ENCODE peak calls at places on chromosomes 7 and 10, in nine cellular contexts. F, X, R, H, N, Y, P, U and T are unnamed samples.

GRCh38 chr10:118721005-118721876 is 33.5 kb downstream of the CACUL1 start:
- DNase-seq in P (peak), N (no peak), R (no peak), H (peak), F (peak), Y (peak), U (no peak), X (peak), T (no peak)

GRCh38 chr7:3430588-3430987 is 129.5 kb downstream of the SDK1 start:
- DNase-seq in F (no peak), P (no peak), N (no peak), H (no peak), X (no peak), R (no peak), Y (no peak), U (no peak), T (no peak)

GRCh38 chr7:67854236-67854635 is 857.6 kb downstream of the TYW1 start:
- DNase-seq in U (no peak), P (no peak), N (no peak), H (no peak), R (no peak), F (no peak), X (no peak), Y (no peak), T (no peak)

GRCh38 chr7:141074162-141074989 is 512 bp downstream of the TMEM178B start:
- DNase-seq in N (no peak), U (no peak), P (no peak), R (peak), H (no peak), X (no peak), Y (peak), F (no peak), T (no peak)

GRCh38 chr7:82263880-82264751 is 179.5 kb downstream of the CACNA2D1 start:
- DNase-seq in F (no peak), P (no peak), U (no peak), Y (no peak), H (no peak), N (no peak), R (no peak), X (no peak), T (no peak)

GRCh38 chr10:35765039-35765662 is 123.1 kb upstream of the FZD8 start:
- DNase-seq in Y (peak), U (no peak), R (peak), P (no peak), H (peak), N (peak), X (peak), F (peak), T (no peak)

GRCh38 chr7:71649812-71650211 is 517.9 kb downstream of the GALNT17 start:
- DNase-seq in N (no peak), P (no peak), F (no peak), U (no peak), Y (no peak), H (no peak), X (no peak), R (no peak), T (no peak)

GRCh38 chr10:123402656-123403055 is 248.5 kb downstream of the BUB3 start:
- DNase-seq in P (no peak), X (no peak), H (peak), Y (no peak), N (no peak), F (peak), U (no peak), R (no peak), T (no peak)

GRCh38 chr7:55074008-55074499 is 55.2 kb downstream of the EGFR start:
- DNase-seq in Y (peak), H (peak), F (no peak), U (peak), N (no peak), X (peak), R (no peak), P (no peak), T (peak)

GRCh38 chr7:4683884-4684565 is 1.9 kb downstream of the FOXK1 start:
- DNase-seq in P (peak), Y (peak), H (peak), F (peak), X (peak), N (peak), U (peak), R (peak), T (peak)

GRCh38 chr10:95275726-95276366 is 15.0 kb downstream of the PDLIM1 start:
- DNase-seq in R (no peak), H (no peak), Y (peak), F (no peak), P (no peak), X (no peak), N (no peak), U (no peak), T (no peak)

GRCh38 chr7:70098133-70098561 is 499.9 kb downstream of the AUTS2 start:
- DNase-seq in X (no peak), F (peak), U (no peak), Y (peak), H (no peak), P (no peak), N (no peak), R (no peak), T (no peak)

GRCh38 chr10:7258948-7259523 is 151.8 kb downstream of the SFMBT2 start:
- DNase-seq in H (peak), Y (no peak), X (no peak), P (no peak), F (peak), N (no peak), U (no peak), R (peak), T (no peak)

GRCh38 chr7:50283206-50283605 is 21.3 kb upstream of the IKZF1 start:
- DNase-seq in N (no peak), X (no peak), R (peak), F (peak), Y (peak), H (no peak), U (no peak), P (no peak), T (no peak)
- H3K4me3 ChIP-seq in N (no peak), X (no peak), R (no peak), F (no peak), Y (no peak), H (no peak), U (no peak), P (no peak), T (no peak)

DNA sequence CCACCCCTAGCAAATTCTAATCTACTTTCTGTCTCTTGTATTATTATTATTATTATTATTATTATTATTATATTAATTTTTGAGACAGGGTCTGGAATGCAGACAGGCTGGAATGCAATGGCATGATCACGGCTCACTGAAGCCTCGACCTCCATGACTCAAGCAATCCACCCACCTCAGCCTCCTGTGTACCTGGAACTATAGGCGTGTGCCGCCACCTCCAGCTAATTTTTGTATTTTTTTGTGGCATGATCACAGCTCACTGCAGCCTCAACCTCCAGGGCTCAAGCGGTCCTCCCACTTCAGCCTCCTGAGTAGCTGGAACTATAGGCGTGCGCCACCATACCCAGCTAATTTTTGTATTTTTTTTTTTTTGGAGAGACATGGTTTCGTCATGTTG is 2.6 kb upstream of the TMEM139 start:
- DNase-seq in X (no peak), R (no peak), Y (no peak), F (no peak), H (no peak), N (no peak), U (no peak), P (no peak), T (no peak)
- TF ChIP-seq POLR2A in X (no peak), R (no peak), Y (no peak), F (no peak), H (no peak), N (no peak), U (no peak), P (no peak), T (no peak)

GRCh38 chr7:22561895-22562593 is 62.1 kb upstream of the STEAP1B start:
- DNase-seq in F (no peak), N (no peak), H (no peak), U (no peak), X (no peak), R (no peak), P (no peak), Y (no peak), T (no peak)
- H3K4me3 ChIP-seq in F (no peak), N (no peak), H (no peak), U (no peak), X (no peak), R (peak), P (no peak), Y (no peak), T (peak)

DNA sequence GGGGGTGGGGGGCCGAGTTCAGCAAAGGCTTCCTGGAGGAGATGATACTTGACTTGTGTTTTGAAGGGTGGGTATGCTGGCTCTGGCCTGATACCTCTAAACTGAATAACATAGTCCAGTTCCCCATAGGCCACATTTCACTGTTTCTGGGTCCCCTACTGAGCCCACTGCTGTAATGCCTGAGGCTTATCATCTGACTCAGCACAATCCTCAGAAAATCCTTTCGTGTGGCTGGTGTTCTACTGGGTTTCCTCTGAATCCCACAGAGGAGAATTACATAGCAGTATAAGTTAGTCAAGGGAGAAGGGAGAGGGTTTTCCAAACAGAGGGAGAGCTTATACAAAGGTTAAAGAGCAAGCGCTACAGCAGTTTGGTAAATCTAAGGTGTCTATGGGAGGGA is 2.8 kb upstream of the R3HCC1L start:
- DNase-seq in X (no peak), F (no peak), R (no peak), Y (no peak), N (no peak), H (no peak), P (no peak), U (no peak), T (no peak)
- TF ChIP-seq POLR2A in X (no peak), F (no peak), R (no peak), Y (no peak), N (no peak), H (no peak), P (no peak), U (no peak), T (no peak)

GRCh38 chr7:6531492-6532279 is 19.6 kb downstream of the GRID2IP start:
- DNase-seq in N (no peak), Y (no peak), U (no peak), H (no peak), F (no peak), P (no peak), R (no peak), X (no peak), T (no peak)

GRCh38 chr7:6532516-6532915 is 18.7 kb downstream of the GRID2IP start:
- DNase-seq in H (no peak), U (no peak), X (no peak), N (no peak), Y (no peak), F (no peak), P (no peak), R (no peak), T (no peak)

GRCh38 chr7:6529643-6530042 is 21.6 kb downstream of the GRID2IP start:
- DNase-seq in F (no peak), X (no peak), R (no peak), N (no peak), P (no peak), U (no peak), H (no peak), Y (no peak), T (no peak)

GRCh38 chr7:6528401-6529130 is 22.7 kb downstream of the GRID2IP start:
- DNase-seq in U (no peak), N (no peak), H (no peak), X (no peak), Y (no peak), F (no peak), P (no peak), R (no peak), T (no peak)

DNA sequence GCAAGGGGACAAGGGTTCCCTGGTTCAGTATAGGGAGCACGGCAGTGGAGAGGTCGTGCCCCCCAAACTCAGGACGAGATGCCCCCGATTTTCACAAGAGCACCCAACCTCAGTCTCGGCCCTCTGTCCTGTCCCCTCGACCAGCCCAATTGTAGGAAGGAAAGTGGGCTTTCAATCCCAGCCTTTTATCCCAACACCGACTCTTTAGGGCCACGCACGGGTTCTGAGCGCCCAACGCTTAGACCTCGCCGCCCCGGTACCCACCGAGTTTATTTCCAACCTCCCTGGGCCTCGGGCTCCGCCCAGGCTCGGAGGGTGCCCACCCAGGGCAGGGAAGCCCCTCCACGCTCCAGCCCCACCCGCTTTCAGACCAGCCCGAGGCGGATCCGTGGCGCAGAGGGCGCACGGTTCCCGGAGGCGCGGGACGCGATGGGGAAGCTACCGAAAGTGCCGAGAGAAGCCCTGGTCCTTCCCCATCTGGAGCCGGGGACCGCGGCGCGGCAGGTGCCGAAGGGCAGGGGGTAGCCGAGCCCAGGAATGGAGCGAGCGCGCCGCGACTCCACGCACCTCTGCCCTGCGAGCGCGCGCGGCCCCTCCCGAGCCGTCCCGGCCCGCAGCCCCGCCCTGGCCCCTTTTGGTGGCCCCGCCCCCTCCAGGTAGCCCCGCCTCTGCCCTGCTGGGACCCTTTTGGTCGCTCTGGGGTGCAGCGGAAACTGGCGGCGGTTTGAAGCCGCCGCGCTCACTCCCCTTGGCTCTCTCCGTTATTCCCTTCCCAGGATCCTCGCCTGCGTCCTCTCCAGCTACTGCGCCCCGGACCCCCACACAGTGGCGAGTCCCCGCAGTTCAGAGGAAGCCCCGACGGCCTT is 20.4 kb downstream of the GRID2IP start:
- DNase-seq in H (peak), F (no peak), P (no peak), Y (no peak), R (no peak), X (peak), U (no peak), N (no peak), T (no peak)
- H3K4me3 ChIP-seq in H (peak), F (no peak), P (no peak), Y (no peak), R (peak), X (peak), U (peak), N (no peak), T (peak)

DNA sequence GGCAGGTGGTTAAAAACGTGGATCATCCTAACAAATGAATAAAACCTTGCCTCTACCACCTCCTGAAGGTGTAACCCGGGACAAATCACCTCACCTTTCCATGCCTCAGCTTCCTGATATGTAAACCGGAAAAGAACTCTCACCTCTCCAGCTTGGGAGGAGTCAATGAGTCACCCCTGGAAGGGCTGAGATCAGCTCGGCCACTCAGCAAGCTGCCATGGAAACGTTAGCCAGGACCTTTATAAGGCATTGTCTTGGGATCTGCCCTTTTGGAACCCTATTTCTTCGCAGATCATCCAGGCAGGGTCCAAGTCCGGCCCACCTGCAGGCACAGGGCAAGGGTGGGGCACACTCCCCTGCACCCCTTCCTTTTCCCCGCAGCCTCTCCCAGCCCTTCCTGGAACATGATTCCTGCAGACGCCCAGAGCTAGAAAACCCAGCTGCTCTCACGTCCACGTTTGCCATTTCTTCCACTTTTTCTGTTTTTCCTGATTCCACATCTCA is 81.6 kb upstream of the PFKP start:
- DNase-seq in N (no peak), R (no peak), P (no peak), Y (no peak), X (peak), H (peak), U (peak), F (no peak), T (no peak)
- TF ChIP-seq POLR2A in N (no peak), R (no peak), P (no peak), Y (no peak), X (no peak), H (peak), U (peak), F (no peak), T (no peak)

GRCh38 chr10:14916600-14916999 is 37.3 kb downstream of the DCLRE1C start:
- DNase-seq in X (no peak), R (no peak), Y (no peak), H (no peak), N (no peak), P (no peak), F (no peak), U (no peak), T (no peak)

GRCh38 chr10:14905890-14906289 is 27.2 kb downstream of the SUV39H2 start:
- DNase-seq in H (no peak), F (no peak), Y (no peak), R (no peak), U (no peak), N (no peak), P (no peak), X (no peak), T (no peak)

GRCh38 chr10:14909101-14909500 is 30.4 kb downstream of the SUV39H2 start:
- DNase-seq in U (no peak), R (no peak), F (no peak), X (no peak), P (no peak), Y (no peak), N (no peak), H (no peak), T (no peak)

GRCh38 chr10:14906765-14907164 is 28.1 kb downstream of the SUV39H2 start:
- DNase-seq in X (no peak), F (no peak), H (no peak), Y (no peak), U (no peak), R (no peak), P (no peak), N (no peak), T (no peak)

DNA sequence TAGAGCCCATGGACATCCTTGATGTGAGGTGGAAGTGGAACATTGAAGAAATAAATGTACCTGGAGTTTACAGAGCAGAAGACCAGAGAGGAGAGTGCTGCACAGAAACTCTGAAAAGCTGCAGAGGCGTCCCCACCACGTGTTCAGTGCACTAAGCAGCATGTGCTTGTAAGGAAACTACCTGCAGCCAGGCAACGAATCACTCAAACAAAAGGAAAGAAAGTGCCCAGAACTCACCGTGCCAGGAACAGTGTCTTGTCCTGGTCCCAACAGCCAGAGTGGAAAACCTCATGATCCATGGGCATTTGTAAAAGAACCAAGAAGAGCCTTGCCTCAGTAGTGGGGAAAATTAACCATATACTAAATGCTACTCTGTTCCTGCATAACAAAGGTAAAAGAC is 32.3 kb downstream of the SUV39H2 start:
- DNase-seq in Y (no peak), U (no peak), H (no peak), X (no peak), F (no peak), R (no peak), N (no peak), P (no peak), T (no peak)
- H3K4me3 ChIP-seq in Y (no peak), U (no peak), H (no peak), X (no peak), F (no peak), R (no peak), N (no peak), P (no peak), T (no peak)

GRCh38 chr10:63630928-63631685 is 109.9 kb downstream of the REEP3 start:
- DNase-seq in Y (no peak), U (no peak), F (peak), X (no peak), R (no peak), H (no peak), N (no peak), P (no peak), T (no peak)

GRCh38 chr10:63628526-63629362 is 107.5 kb downstream of the REEP3 start:
- DNase-seq in P (peak), R (peak), U (peak), F (peak), X (peak), Y (peak), H (peak), N (peak), T (peak)

GRCh38 chr10:63631971-63632370 is 110.8 kb downstream of the REEP3 start:
- DNase-seq in P (no peak), X (no peak), Y (no peak), U (no peak), H (no peak), R (no peak), F (no peak), N (no peak), T (no peak)

GRCh38 chr10:63629363-63630084 is 108.3 kb downstream of the REEP3 start:
- DNase-seq in F (peak), Y (peak), X (peak), H (peak), U (peak), R (peak), N (peak), P (peak), T (peak)

GRCh38 chr10:63630085-63630927 is 109.1 kb downstream of the REEP3 start:
- DNase-seq in F (peak), Y (peak), N (peak), U (peak), X (peak), R (peak), H (peak), P (peak), T (peak)
- TF ChIP-seq POLR2A in F (peak), Y (peak), N (peak), U (peak), X (peak), R (no peak), H (peak), P (peak), T (peak)